ENCODE peak calls at places on chromosomes 5 and 9, in ten cellular contexts. N is body of pancreas; C is PC-3; M is GM23338; J is heart left ventricle; Y is CD4-positive, CD25-positive, alpha-beta regulatory T cell; R is suprapubic skin; K is SK-N-SH; G is endodermal cell; W is esophagus squamous epithelium. D is an unnamed sample.

GRCh38 chr5:80170117-80170535 is 85.7 kb downstream of the SERINC5 start:
- DNase-seq in G (no peak), W (no peak), N (no peak), R (no peak), Y (no peak), C (no peak), J (no peak), K (no peak), M (no peak), D (no peak)

GRCh38 chr5:111859533-111860270 is 102.7 kb upstream of the NREP start:
- DNase-seq in C (peak; percentile 9), R (no peak), J (no peak), G (no peak), M (no peak), K (no peak), Y (no peak), N (no peak), W (no peak), D (no peak)

GRCh38 chr5:17443333-17444125 is 54.5 kb upstream of the TAF11L2 start:
- DNase-seq in K (no peak), C (no peak), M (peak; percentile 30), Y (no peak), N (peak; percentile 22), W (no peak), J (no peak), G (peak; percentile 55), R (no peak), D (no peak)

GRCh38 chr5:92492908-92493307 is 1088.1 kb downstream of the NR2F1-AS1 start:
- DNase-seq in R (no peak), W (no peak), Y (no peak), J (no peak), M (no peak), N (no peak), K (no peak), G (no peak), C (no peak), D (no peak)

GRCh38 chr9:124005372-124005771 is 6.2 kb upstream of the LHX2 start:
- DNase-seq in K (no peak), J (no peak), Y (no peak), N (no peak), G (peak; percentile 86), R (peak; percentile 14), C (no peak), M (peak; percentile 93), W (no peak), D (no peak)

GRCh38 chr9:115717298-115717697 is 436.3 kb upstream of the PAPPA start:
- DNase-seq in C (no peak), G (no peak), K (no peak), M (no peak), J (no peak), R (no peak), Y (no peak), N (no peak), W (no peak), D (no peak)

GRCh38 chr9:95317119-95317892 is at the start of gene FANCC:
- DNase-seq in K (peak; percentile 98), Y (peak; percentile 74), R (peak; percentile 92), G (peak; percentile 99), C (peak; percentile 81), J (peak; percentile 94), W (peak; percentile 21), M (peak; percentile 97), N (peak; percentile 92), D (peak; percentile 82)

GRCh38 chr9:136619742-136620440 is 42.8 kb upstream of the EGFL7 start:
- DNase-seq in C (no peak), Y (no peak), N (peak; percentile 82), J (no peak), R (no peak), M (no peak), K (no peak), W (no peak), G (no peak), D (no peak)

GRCh38 chr9:107484117-107484723 is 5.3 kb downstream of the KLF4 start:
- DNase-seq in J (peak; percentile 41), W (no peak), M (peak; percentile 79), K (peak; percentile 52), G (peak; percentile 57), C (peak; percentile 74), R (no peak), Y (no peak), N (peak; percentile 64), D (no peak)

GRCh38 chr9:105309531-105309931 is 65.1 kb downstream of the SLC44A1 start:
- DNase-seq in N (no peak), G (no peak), J (no peak), M (no peak), R (no peak), W (no peak), C (no peak), K (no peak), Y (no peak), D (no peak)

GRCh38 chr5:151745071-151745705 is 13.2 kb downstream of the ATOX1 start:
- DNase-seq in K (no peak), R (peak; percentile 75), Y (no peak), N (peak; percentile 41), M (no peak), C (peak; percentile 99), W (peak; percentile 10), J (peak; percentile 26), G (no peak), D (no peak)

GRCh38 chr5:153711755-153712154 is 221.3 kb downstream of the GRIA1 start:
- DNase-seq in J (no peak), Y (no peak), W (no peak), M (no peak), N (no peak), R (no peak), G (no peak), K (no peak), C (no peak), D (no peak)

GRCh38 chr5:7926296-7926695 is 57.3 kb downstream of the MTRR start:
- DNase-seq in J (no peak), C (peak; percentile 19), N (no peak), W (no peak), G (no peak), Y (no peak), M (no peak), R (no peak), K (no peak), D (no peak)

GRCh38 chr5:17732351-17732923 is 98.2 kb downstream of the TAF11L14 start:
- DNase-seq in J (no peak), R (no peak), Y (no peak), K (no peak), W (no peak), M (no peak), C (no peak), N (no peak), G (no peak), D (no peak)

GRCh38 chr5:1545126-1545797 is 21.5 kb upstream of the LPCAT1 start:
- DNase-seq in Y (no peak), N (no peak), R (no peak), W (no peak), J (no peak), M (no peak), K (no peak), C (no peak), G (no peak), D (no peak)
- H3K4me1 ChIP-seq in Y (no peaks in the 10 kb centered on the region), N (no peaks in the 10 kb centered on the region), R (peaks cover 15% of the 10 kb centered on the region), W (peaks cover 31% of the 10 kb centered on the region), J (no peaks in the 10 kb centered on the region), M (no peaks in the 10 kb centered on the region), K (no peaks in the 10 kb centered on the region), C (peaks cover 53% of the 10 kb centered on the region), G (no peaks in the 10 kb centered on the region), D (no peaks in the 10 kb centered on the region)

DNA sequence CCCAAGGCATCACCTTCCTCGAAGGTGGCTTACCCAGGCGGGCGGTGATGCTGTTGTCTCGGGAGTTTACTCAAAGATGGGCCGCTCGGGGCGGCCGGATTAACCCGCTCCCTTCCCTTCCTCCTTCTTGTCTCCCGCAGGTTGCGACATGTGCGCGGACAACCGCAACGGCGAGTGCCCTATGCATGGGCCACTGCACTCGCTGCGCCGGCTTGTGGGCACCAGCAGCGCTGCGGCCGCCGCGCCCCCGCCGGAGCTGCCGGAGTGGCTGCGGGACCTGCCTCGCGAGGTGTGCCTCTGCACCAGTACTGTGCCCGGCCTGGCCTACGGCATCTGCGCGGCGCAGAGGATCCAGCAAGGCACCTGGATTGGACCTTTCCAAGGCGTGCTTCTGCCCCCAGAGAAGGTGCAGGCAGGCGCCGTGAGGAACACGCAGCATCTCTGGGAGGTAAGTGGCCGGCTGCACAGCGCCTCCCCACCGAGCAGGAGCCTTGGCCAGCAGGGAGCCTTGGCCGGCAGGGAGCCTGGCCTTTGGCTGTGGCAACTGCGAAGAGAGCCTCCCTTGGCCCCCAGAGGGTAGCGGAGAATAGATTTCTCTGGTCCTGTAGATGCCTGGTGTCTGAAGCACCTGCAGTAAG is 10.6 kb downstream of the PRDM6 start:
- DNase-seq in W (no peak), J (no peak), R (no peak), C (no peak), N (no peak), K (peak; percentile 88), Y (no peak), G (peak; percentile 87), M (peak; percentile 78), D (no peak)
- H3K4me3 ChIP-seq in W (peak overlapping the region; percentile 58), J (peak overlapping the region; percentile 40), R (peak overlapping the region; percentile 27), C (no peak overlapping the region), N (peak overlapping the region; percentile 3), K (peak overlapping the region; percentile 49), Y (no peak overlapping the region), G (peak overlapping the region; percentile 74), M (peak overlapping the region; percentile 66), D (no peak overlapping the region)

GRCh38 chr5:89229331-89230070 is 346.5 kb upstream of the MEF2C start:
- DNase-seq in J (no peak), Y (no peak), R (peak; percentile 46), K (no peak), M (no peak), W (no peak), G (peak; percentile 30), C (no peak), N (no peak), D (no peak)
- H3K27ac ChIP-seq in J (no peak overlapping the region), Y (no peak overlapping the region), R (no peak overlapping the region), K (no peak overlapping the region), M (no peak overlapping the region), W (no peak overlapping the region), G (no peak overlapping the region), C (no peak overlapping the region), N (no peak overlapping the region), D (no peak overlapping the region)

GRCh38 chr5:42515504-42515903 is 92.3 kb downstream of the GHR start:
- DNase-seq in G (no peak), J (no peak), K (no peak), C (no peak), M (no peak), W (no peak), N (no peak), R (no peak), Y (no peak), D (no peak)

GRCh38 chr5:42514759-42515158 is 91.5 kb downstream of the GHR start:
- DNase-seq in K (no peak), G (peak; percentile 59), Y (no peak), N (no peak), R (no peak), W (no peak), C (peak; percentile 37), J (no peak), M (peak; percentile 49), D (no peak)

GRCh38 chr5:42517164-42517563 is 93.9 kb downstream of the GHR start:
- DNase-seq in G (no peak), K (no peak), C (no peak), N (no peak), W (no peak), Y (no peak), M (no peak), R (no peak), J (no peak), D (no peak)

GRCh38 chr5:42516282-42517042 is 93.2 kb downstream of the GHR start:
- DNase-seq in Y (no peak), N (no peak), R (no peak), M (no peak), W (no peak), G (no peak), C (no peak), J (no peak), K (no peak), D (no peak)

GRCh38 chr5:42513246-42513645 is 90.0 kb downstream of the GHR start:
- DNase-seq in K (no peak), M (no peak), C (no peak), G (peak; percentile 60), R (no peak), Y (no peak), N (no peak), W (no peak), J (no peak), D (no peak)
- H3K4me1 ChIP-seq in K (no peaks in the 10 kb centered on the region), M (peaks cover 14% of the 10 kb centered on the region), C (no peaks in the 10 kb centered on the region), G (no peaks in the 10 kb centered on the region), R (peaks cover 1% of the 10 kb centered on the region), Y (no peaks in the 10 kb centered on the region), N (peaks cover 19% of the 10 kb centered on the region), W (no peaks in the 10 kb centered on the region), J (peaks cover 45% of the 10 kb centered on the region), D (no peaks in the 10 kb centered on the region)

D was measured in CD8-positive, alpha-beta memory T cell.